ENCODE peak calls at places on chromosomes 3 and 15, in ten cellular contexts. Z is C1 segment of cervical spinal cord; D is tibial nerve; B is choroid plexus epithelial cell; R is AG20443; Q is NCI-H1417; L is endothelial cell; I is transverse colon; S is GM19239; J is CD4-positive, alpha-beta memory T cell. X is an unnamed sample.

GRCh38 chr3:16528581-16528993 is 15.1 kb upstream of the RFTN1 start:
- DNase-seq in R (peak; percentile 50), Q (no peak), Z (no peak), L (no peak), I (no peak), D (peak; percentile 65), B (no peak), S (no peak), J (no peak), X (no peak)

GRCh38 chr15:71800835-71801745 is 9.3 kb upstream of the NR2E3 start:
- DNase-seq in B (peak; percentile 91), S (peak; percentile 44), Q (peak; percentile 30), I (peak; percentile 55), R (peak; percentile 78), Z (no peak), J (peak; percentile 12), L (peak; percentile 68), D (peak; percentile 79), X (peak; percentile 87)

GRCh38 chr3:52532517-52532837 is 1.2 kb downstream of the NT5DC2 start:
- DNase-seq in J (peak; percentile 12), B (peak; percentile 63), Z (no peak), Q (no peak), D (no peak), R (peak; percentile 15), I (peak; percentile 62), S (peak; percentile 64), L (peak; percentile 18), X (peak; percentile 73)

GRCh38 chr15:85709250-85709649 is 85.5 kb downstream of the KLHL25 start:
- DNase-seq in B (no peak), S (no peak), Q (no peak), D (no peak), L (no peak), R (no peak), J (no peak), I (no peak), Z (no peak), X (no peak)

GRCh38 chr15:58742022-58742421 is 7.5 kb downstream of the ADAM10 start:
- DNase-seq in I (no peak), S (no peak), L (no peak), B (no peak), Q (no peak), D (no peak), Z (no peak), R (no peak), J (no peak), X (no peak)

GRCh38 chr3:48723725-48724124 is 6.7 kb upstream of the IP6K2 start:
- DNase-seq in J (no peak), B (no peak), D (no peak), Z (no peak), S (no peak), L (no peak), I (no peak), Q (no peak), R (no peak), X (no peak)

GRCh38 chr3:48278884-48279559 is 38.1 kb downstream of the ZNF589 start:
- DNase-seq in D (no peak), I (no peak), B (no peak), S (no peak), L (no peak), Z (no peak), Q (no peak), J (no peak), R (no peak), X (no peak)

GRCh38 chr15:70479785-70480184 is 283.6 kb downstream of the UACA start:
- DNase-seq in Q (no peak), S (no peak), B (no peak), R (no peak), D (no peak), I (no peak), Z (no peak), J (no peak), L (no peak), X (no peak)

GRCh38 chr3:123082370-123083065 is 15.7 kb downstream of the PDIA5 start:
- DNase-seq in J (no peak), D (no peak), L (no peak), I (no peak), B (no peak), R (no peak), Z (no peak), Q (no peak), S (peak; percentile 34), X (no peak)

GRCh38 chr3:102512734-102513518 is 78.1 kb downstream of the ZPLD1 start:
- DNase-seq in R (no peak), S (no peak), B (peak; percentile 11), L (no peak), D (no peak), Z (no peak), J (no peak), Q (peak; percentile 1), I (no peak), X (no peak)

GRCh38 chr15:66715181-66715624 is 13.2 kb downstream of the SMAD6 start:
- DNase-seq in Z (no peak), I (no peak), R (no peak), L (no peak), B (no peak), J (no peak), D (no peak), Q (no peak), S (no peak), X (no peak)

GRCh38 chr3:27976933-27977332 is 254.8 kb upstream of the EOMES start:
- DNase-seq in Z (no peak), L (no peak), R (peak; percentile 19), B (peak; percentile 35), I (no peak), J (no peak), S (no peak), Q (no peak), D (peak; percentile 44), X (no peak)

GRCh38 chr15:70133781-70134180 is 36.1 kb upstream of the TLE3 start:
- DNase-seq in L (no peak), J (no peak), Q (no peak), Z (no peak), S (no peak), B (no peak), D (no peak), I (no peak), R (no peak), X (no peak)

GRCh38 chr3:132289311-132289710 is 27.9 kb upstream of the ACP3 start:
- DNase-seq in D (no peak), R (no peak), Z (no peak), L (no peak), S (no peak), I (no peak), Q (no peak), J (no peak), B (peak; percentile 38), X (no peak)

GRCh38 chr3:118863731-118864322 is 170.8 kb downstream of the IGSF11 start:
- DNase-seq in B (no peak), D (no peak), R (no peak), L (no peak), Q (no peak), S (no peak), I (no peak), J (no peak), Z (no peak), X (no peak)

GRCh38 chr3:89851974-89852621 is 744.7 kb downstream of the EPHA3 start:
- DNase-seq in Q (no peak), B (peak; percentile 80), L (peak; percentile 80), I (peak; percentile 32), J (no peak), R (peak; percentile 8), D (peak; percentile 6), Z (no peak), S (no peak), X (peak; percentile 71)

GRCh38 chr3:44330444-44330843 is 8.1 kb upstream of the TCAIM start:
- DNase-seq in D (no peak), B (no peak), R (no peak), Q (no peak), L (no peak), S (no peak), J (no peak), I (no peak), Z (no peak), X (no peak)

GRCh38 chr3:65593780-65594752 is 444.7 kb downstream of the MAGI1 start:
- DNase-seq in Z (no peak), R (no peak), S (no peak), I (no peak), D (no peak), J (no peak), Q (no peak), B (no peak), L (no peak), X (no peak)

GRCh38 chr15:60673918-60674558 is 195.1 kb upstream of the ICE2 start:
- DNase-seq in Z (no peak), I (peak; percentile 51), B (peak; percentile 90), J (no peak), D (peak; percentile 62), L (no peak), R (peak; percentile 86), Q (peak; percentile 38), S (no peak), X (peak; percentile 90)

GRCh38 chr3:149442845-149443544 is 31.5 kb upstream of the TM4SF4 start:
- DNase-seq in B (peak; percentile 65), D (no peak), I (no peak), Q (peak; percentile 14), R (peak; percentile 53), L (no peak), S (no peak), J (no peak), Z (no peak), X (peak; percentile 63)

GRCh38 chr3:72065236-72065635 is 280.3 kb upstream of the PROK2 start:
- DNase-seq in L (no peak), S (no peak), J (no peak), Z (no peak), I (no peak), Q (no peak), R (no peak), B (no peak), D (no peak), X (no peak)

GRCh38 chr3:48013288-48013980 is 2.8 kb downstream of the MAP4 start:
- DNase-seq in S (no peak), B (peak; percentile 81), D (peak; percentile 12), I (no peak), Z (no peak), R (peak; percentile 47), J (peak; percentile 5), Q (no peak), L (no peak), X (peak; percentile 74)

GRCh38 chr3:172341482-172342059 is 106.7 kb downstream of the GHSR start:
- DNase-seq in R (peak; percentile 50), Z (no peak), S (peak; percentile 13), Q (peak; percentile 45), L (peak; percentile 13), D (peak; percentile 52), J (peak; percentile 66), B (peak; percentile 77), I (no peak), X (peak; percentile 71)

X was measured in astrocyte of the hippocampus.